ENCODE peak calls at places on chromosomes 11 and 22, in ten cellular contexts. N is adrenal gland; Q is stimulated activated CD4-positive, alpha-beta T cell treated with anti-CD3 and anti-CD28 coated beads, Interleukin-1b, Interleukin-23, amount 100 ng/mL, for 4 hours; G is lower leg skin; Y is T-helper 22 cell; T is ovary; E is fibroblast of the aortic adventitia; L is effector memory CD8-positive, alpha-beta T cell; U is activated naive CD4-positive, alpha-beta T cell; V is SK-N-SH. I is an unnamed sample.

GRCh38 chr11:46285594-46286033 is 8.2 kb downstream of the CREB3L1 start:
- DNase-seq in U (no peak), G (no peak), V (no peak), N (peak; percentile 60), L (no peak), Y (no peak), E (peak; percentile 86), Q (no peak), T (no peak), I (no peak)

GRCh38 chr11:71170619-71171018 is 81.8 kb downstream of the SHANK2 start:
- DNase-seq in V (no peak), N (no peak), G (peak; percentile 58), Y (no peak), U (no peak), E (no peak), Q (no peak), T (no peak), L (no peak), I (no peak)

GRCh38 chr11:36586543-36586942 is 7.8 kb upstream of the IFTAP start:
- DNase-seq in V (no peak), G (no peak), L (no peak), T (no peak), N (no peak), E (no peak), Q (no peak), Y (no peak), U (no peak), I (no peak)

GRCh38 chr22:25212337-25212736 is 7.1 kb upstream of the CRYBB2 start:
- DNase-seq in E (no peak), V (no peak), N (no peak), Q (no peak), T (no peak), L (no peak), Y (no peak), G (no peak), U (no peak), I (no peak)

GRCh38 chr22:36180038-36180880 is 19.7 kb upstream of the APOL3 start:
- DNase-seq in Q (peak; percentile 85), E (peak; percentile 78), G (peak; percentile 97), N (peak; percentile 81), Y (peak; percentile 58), U (peak; percentile 83), L (peak; percentile 85), T (peak; percentile 88), V (peak; percentile 67), I (peak; percentile 75)

GRCh38 chr11:116339306-116339705 is 433.5 kb downstream of the BUD13 start:
- DNase-seq in U (no peak), N (no peak), Q (no peak), E (no peak), T (no peak), Y (no peak), V (no peak), L (no peak), G (peak; percentile 25), I (no peak)

GRCh38 chr22:46442217-46442853 is 95.1 kb downstream of the CELSR1 start:
- DNase-seq in E (no peak), V (no peak), L (no peak), U (no peak), G (no peak), T (no peak), N (no peak), Q (no peak), Y (no peak), I (no peak)

GRCh38 chr22:47163876-47164513 is 401.5 kb downstream of the TBC1D22A start:
- DNase-seq in V (no peak), E (no peak), Y (no peak), N (peak; percentile 4), T (peak; percentile 14), U (no peak), G (peak; percentile 84), L (no peak), Q (no peak), I (no peak)

GRCh38 chr11:96125400-96125799 is 201.5 kb upstream of the MTMR2 start:
- DNase-seq in E (no peak), Q (no peak), G (no peak), Y (no peak), V (no peak), L (no peak), T (no peak), N (no peak), U (no peak), I (no peak)

GRCh38 chr11:86214710-86215109 is 29.8 kb upstream of the EED start:
- DNase-seq in T (no peak), N (no peak), U (no peak), V (no peak), Q (peak; percentile 24), L (no peak), G (no peak), E (no peak), Y (no peak), I (no peak)